ENCODE peak calls at places on chromosomes 5 and 9, in eight cellular contexts. F, I, Z, S, E, D, H and G are unnamed samples.

GRCh38 chr5:135222171-135222681 is 176.8 kb downstream of the MACROH2A1 start:
- DNase-seq in F (no peak), I (no peak), Z (peak; percentile 27), S (no peak), E (no peak), D (peak; percentile 43), H (peak; percentile 34), G (no peak)

GRCh38 chr5:95842955-95843544 is 20.5 kb upstream of the GLRX start:
- DNase-seq in F (no peak), I (no peak), Z (peak; percentile 82), S (no peak), E (peak; percentile 86), D (peak; percentile 84), H (no peak), G (no peak)

GRCh38 chr9:70257991-70258691 is 637 bp upstream of the SMC5 start:
- DNase-seq in F (no peak), I (no peak), Z (peak; percentile 91), S (peak; percentile 28), E (peak; percentile 43), D (peak; percentile 41), H (no peak), G (peak; percentile 27)

GRCh38 chr5:42423285-42424152 is at the start of gene GHR:
- DNase-seq in F (peak; percentile 69), I (peak; percentile 60), Z (peak; percentile 92), S (peak; percentile 93), E (peak; percentile 68), D (peak; percentile 67), H (peak; percentile 86), G (peak; percentile 81)

GRCh38 chr5:94316916-94317838 is 301.2 kb downstream of the KIAA0825 start:
- DNase-seq in F (no peak), I (no peak), Z (no peak), S (no peak), E (no peak), D (no peak), H (no peak), G (no peak)

GRCh38 chr5:39253211-39253610 is 33.8 kb upstream of the FYB1 start:
- DNase-seq in F (no peak), I (no peak), Z (no peak), S (peak; percentile 52), E (no peak), D (no peak), H (no peak), G (no peak)

GRCh38 chr9:128282500-128282899 is 6.4 kb downstream of the SWI5 start:
- DNase-seq in F (no peak), I (no peak), Z (no peak), S (peak; percentile 43), E (no peak), D (no peak), H (no peak), G (no peak)

GRCh38 chr9:93188426-93189368 is 4.8 kb downstream of the WNK2 start:
- DNase-seq in F (no peak), I (no peak), Z (peak; percentile 21), S (no peak), E (no peak), D (no peak), H (no peak), G (no peak)

GRCh38 chr5:42951169-42951846 is 88.8 kb downstream of the ANXA2R start:
- DNase-seq in F (no peak), I (no peak), Z (peak; percentile 84), S (peak; percentile 55), E (no peak), D (no peak), H (peak; percentile 70), G (peak; percentile 40)

GRCh38 chr9:6686396-6686795 is 40.9 kb upstream of the GLDC start:
- DNase-seq in F (no peak), I (no peak), Z (no peak), S (peak; percentile 42), E (peak; percentile 32), D (no peak), H (peak; percentile 12), G (peak; percentile 16)

GRCh38 chr5:107669543-107670027 is 1.2 kb downstream of the EFNA5 start:
- DNase-seq in F (peak; percentile 9), I (peak; percentile 25), Z (peak; percentile 80), S (peak; percentile 21), E (peak; percentile 52), D (peak; percentile 23), H (peak; percentile 62), G (peak; percentile 51)

GRCh38 chr9:82431121-82431520 is 442.5 kb downstream of the SPATA31D1 start:
- DNase-seq in F (no peak), I (no peak), Z (peak; percentile 59), S (no peak), E (no peak), D (no peak), H (no peak), G (no peak)

GRCh38 chr9:93823245-93824072 is 131.7 kb downstream of the BARX1 start:
- DNase-seq in F (no peak), I (no peak), Z (no peak), S (peak; percentile 2), E (no peak), D (no peak), H (no peak), G (no peak)

GRCh38 chr5:122129332-122129731 is at the start of gene ZNF474:
- DNase-seq in F (no peak), I (no peak), Z (no peak), S (peak; percentile 85), E (peak; percentile 96), D (peak; percentile 98), H (no peak), G (peak; percentile 86)

GRCh38 chr9:99103054-99103453 is 1.9 kb upstream of the TGFBR1 start:
- DNase-seq in F (peak; percentile 31), I (no peak), Z (no peak), S (no peak), E (no peak), D (no peak), H (no peak), G (no peak)

GRCh38 chr5:67308988-67309688 is 112.5 kb upstream of the CD180 start:
- DNase-seq in F (no peak), I (no peak), Z (no peak), S (no peak), E (no peak), D (no peak), H (no peak), G (no peak)

GRCh38 chr5:11182441-11183080 is 421.5 kb upstream of the DAP start:
- DNase-seq in F (peak; percentile 20), I (no peak), Z (no peak), S (peak; percentile 63), E (peak; percentile 32), D (peak; percentile 37), H (no peak), G (peak; percentile 38)

GRCh38 chr5:171450423-171451246 is 31.2 kb downstream of the FGF18 start:
- DNase-seq in F (no peak), I (peak; percentile 42), Z (peak; percentile 91), S (peak; percentile 94), E (peak; percentile 56), D (peak; percentile 21), H (peak; percentile 80), G (peak; percentile 81)

GRCh38 chr5:52789378-52789777 is 1.7 kb downstream of the ITGA1 start:
- DNase-seq in F (no peak), I (no peak), Z (no peak), S (no peak), E (no peak), D (no peak), H (no peak), G (no peak)

GRCh38 chr5:96834016-96834415 is 26.3 kb upstream of the ERAP1 start:
- DNase-seq in F (no peak), I (no peak), Z (no peak), S (no peak), E (no peak), D (no peak), H (no peak), G (no peak)

GRCh38 chr5:109161914-109162683 is 247.7 kb downstream of the PJA2 start:
- DNase-seq in F (no peak), I (no peak), Z (no peak), S (peak; percentile 8), E (no peak), D (no peak), H (no peak), G (no peak)

GRCh38 chr5:8070138-8070537 is 201.2 kb downstream of the MTRR start:
- DNase-seq in F (no peak), I (no peak), Z (no peak), S (no peak), E (no peak), D (no peak), H (no peak), G (no peak)